ENCODE peak calls at places on chromosomes 5 and 9, in eight cellular contexts. N is neural progenitor cell, O is dorsolateral prefrontal cortex, S is WERI-Rb-1, T is HFF-Myc, I is GM23338, L is stomach, B is GM20000. A is an unnamed sample.

GRCh38 chr9:19376931-19377330 is 3.1 kb downstream of the RPS6 start:
- DNase-seq in N (no peak), O (no peak), S (no peak), T (no peak), I (no peak), L (no peak), B (no peak), A (no peak)

GRCh38 chr9:121125590-121125989 is 50.8 kb downstream of the CNTRL start:
- DNase-seq in N (no peak), O (no peak), S (no peak), T (no peak), I (no peak), L (no peak), B (no peak), A (no peak)

GRCh38 chr9:126203313-126203712 is 123.3 kb upstream of the MVB12B start:
- DNase-seq in N (no peak), O (no peak), S (no peak), T (no peak), I (peak), L (no peak), B (no peak), A (no peak)

GRCh38 chr5:111782171-111782570 is 25.2 kb upstream of the NREP start:
- DNase-seq in N (no peak), O (no peak), S (no peak), T (no peak), I (no peak), L (no peak), B (no peak), A (no peak)

GRCh38 chr5:6019612-6020011 is 358.7 kb downstream of the MED10 start:
- DNase-seq in N (no peak), O (no peak), S (no peak), T (no peak), I (no peak), L (no peak), B (no peak), A (no peak)

GRCh38 chr9:132507670-132508469 is 74.5 kb upstream of the BARHL1 start:
- DNase-seq in N (peak), O (peak), S (peak), T (peak), I (peak), L (peak), B (peak), A (peak)

GRCh38 chr5:32365623-32366022 is 52.9 kb upstream of the MTMR12 start:
- DNase-seq in N (no peak), O (no peak), S (no peak), T (no peak), I (no peak), L (no peak), B (no peak), A (no peak)

GRCh38 chr5:112186401-112186990 is 232.6 kb downstream of the EPB41L4A start:
- DNase-seq in N (peak), O (no peak), S (peak), T (no peak), I (peak), L (no peak), B (peak), A (peak)

GRCh38 chr9:26656003-26656940 is 236.3 kb downstream of the CAAP1 start:
- DNase-seq in N (peak), O (peak), S (peak), T (peak), I (peak), L (no peak), B (no peak), A (peak)

DNA sequence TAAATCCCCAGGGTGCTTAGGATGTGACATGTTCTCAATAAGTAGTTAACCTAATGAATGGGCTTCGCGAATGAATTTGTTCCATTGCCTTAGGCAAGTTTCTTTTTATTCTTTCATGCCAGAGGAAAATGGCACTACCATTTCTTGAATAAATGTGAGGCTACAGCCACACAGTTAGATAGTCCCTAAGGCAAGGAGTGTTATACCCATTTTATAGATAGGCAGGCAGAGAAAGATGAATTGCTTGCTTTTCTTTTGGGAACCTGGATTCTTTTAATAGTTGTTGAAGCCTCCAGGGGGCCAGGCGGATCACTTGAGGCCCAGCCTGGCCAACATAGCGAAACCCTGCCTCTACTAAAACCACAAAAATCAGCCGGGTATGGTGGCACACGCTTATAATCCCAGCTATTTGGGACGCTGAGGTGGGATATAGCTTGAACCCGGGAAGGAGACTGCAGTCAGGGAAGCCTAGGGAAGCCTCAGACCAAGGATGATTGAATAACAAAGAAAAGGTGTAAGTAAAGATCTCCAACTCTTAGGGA is 943 bp downstream of the NOP16 start:
- DNase-seq in N (no peak), O (no peak), S (no peak), T (no peak), I (no peak), L (no peak), B (no peak), A (no peak)
- TF ChIP-seq CTCF in N (no peak), O (no peak), S (no peak), T (no peak), I (no peak), L (no peak), B (no peak), A (no peak)

GRCh38 chr9:36969216-36969771 is 64.8 kb downstream of the PAX5 start:
- DNase-seq in N (peak), O (no peak), S (no peak), T (no peak), I (peak), L (no peak), B (no peak), A (no peak)
- TF ChIP-seq CTCF in N (peak), O (no peak), S (peak), T (peak), I (peak), L (no peak), B (no peak), A (no peak)

DNA sequence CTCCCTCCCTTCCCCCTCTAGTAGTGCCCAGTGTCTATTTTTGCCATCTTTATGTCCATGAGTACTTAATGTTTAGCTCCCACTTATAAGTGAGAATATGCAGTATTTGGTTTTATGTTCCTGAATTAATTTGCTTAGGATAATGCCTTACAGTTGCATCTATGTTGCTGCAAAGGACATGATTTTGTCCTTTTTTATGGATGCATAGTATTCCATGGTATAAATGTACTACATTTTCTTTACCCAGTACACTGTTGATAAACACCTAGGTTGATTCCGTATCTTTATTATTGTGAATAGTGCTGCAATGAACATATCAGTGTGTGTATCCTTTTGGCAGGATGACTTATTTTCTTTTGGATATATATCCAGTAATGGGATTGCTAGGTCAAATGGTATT is 3.8 kb downstream of the ABLIM3 start:
- DNase-seq in N (no peak), O (no peak), S (no peak), T (no peak), I (no peak), L (no peak), B (no peak), A (no peak)
- TF ChIP-seq CTCF in N (no peak), O (no peak), S (no peak), T (no peak), I (no peak), L (no peak), B (no peak), A (no peak)

DNA sequence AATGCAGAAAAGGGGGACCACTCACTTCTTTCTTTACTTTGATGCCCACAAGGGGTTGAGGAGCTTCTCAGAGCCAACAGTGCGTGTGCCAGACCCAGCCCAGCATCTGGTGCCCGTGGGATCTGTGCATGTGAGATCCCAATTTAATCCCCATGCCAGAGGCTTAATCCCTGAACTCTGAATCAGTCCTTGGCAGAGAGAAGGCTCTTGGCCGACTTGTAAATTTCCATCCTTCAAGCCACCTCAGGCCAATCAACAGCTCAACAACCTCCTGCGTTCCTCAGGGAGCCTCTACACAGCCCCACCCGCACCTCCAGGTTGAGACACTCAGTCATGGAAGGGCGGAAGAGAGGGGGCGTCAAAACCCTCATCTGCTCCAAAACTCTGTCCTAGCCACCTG is 230.0 kb upstream of the DAPK1 start:
- DNase-seq in N (no peak), O (no peak), S (no peak), T (no peak), I (no peak), L (no peak), B (no peak), A (no peak)
- TF ChIP-seq CTCF in N (no peak), O (no peak), S (no peak), T (no peak), I (no peak), L (no peak), B (no peak), A (no peak)

DNA sequence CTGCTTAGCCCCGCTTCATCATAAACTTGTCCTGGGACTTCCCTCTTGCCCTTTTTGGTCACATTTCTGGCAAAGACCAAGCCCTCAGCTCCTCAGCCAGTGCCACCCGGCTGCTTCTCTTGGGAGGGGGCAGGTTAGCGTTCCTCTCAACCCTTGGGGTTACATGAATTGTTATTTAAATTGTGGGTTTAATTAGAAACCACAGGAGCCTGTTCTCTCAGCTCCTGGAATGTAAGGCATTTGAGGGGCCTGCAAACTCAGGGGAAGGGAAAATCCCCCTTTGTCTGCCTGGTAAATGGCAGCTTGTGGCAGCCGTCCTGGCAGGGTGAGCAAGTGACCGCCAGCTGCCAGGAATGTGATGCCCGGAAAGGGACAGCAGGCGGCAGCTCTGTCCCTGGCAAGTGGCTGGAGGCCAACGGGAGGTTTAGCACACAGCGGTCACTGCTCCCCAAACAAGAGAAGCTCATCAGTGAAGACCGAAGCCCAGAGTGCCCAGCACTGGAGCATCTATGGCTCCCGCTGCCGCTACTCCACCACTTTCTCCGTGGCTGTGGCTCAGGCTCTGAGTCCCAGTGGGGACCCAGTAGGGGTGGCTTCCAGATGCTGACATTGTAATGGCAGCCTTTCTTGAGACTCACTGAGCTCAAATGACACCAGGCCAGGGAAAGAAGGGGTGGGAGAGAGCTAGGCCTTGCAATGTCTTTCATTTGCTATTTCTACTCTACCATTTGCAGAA is 51.7 kb downstream of the SHB start:
- DNase-seq in N (peak), O (peak), S (no peak), T (no peak), I (peak), L (peak), B (no peak), A (peak)
- TF ChIP-seq CTCF in N (peak), O (peak), S (no peak), T (peak), I (peak), L (peak), B (no peak), A (peak)

GRCh38 chr9:12739014-12739413 is 35.8 kb upstream of the LURAP1L start:
- DNase-seq in N (no peak), O (no peak), S (no peak), T (no peak), I (peak), L (no peak), B (no peak), A (no peak)
- TF ChIP-seq CTCF in N (no peak), O (no peak), S (no peak), T (no peak), I (no peak), L (no peak), B (no peak), A (no peak)

GRCh38 chr5:157366741-157367684 is 93.0 kb upstream of the NIPAL4 start:
- DNase-seq in N (peak), O (no peak), S (no peak), T (no peak), I (peak), L (no peak), B (no peak), A (peak)
- TF ChIP-seq CTCF in N (peak), O (peak), S (peak), T (peak), I (peak), L (peak), B (no peak), A (peak)

GRCh38 chr9:130432796-130433167 is 12.0 kb upstream of the ASS1 start:
- DNase-seq in N (peak), O (no peak), S (peak), T (no peak), I (peak), L (no peak), B (no peak), A (no peak)

GRCh38 chr9:130433947-130434262 is 10.9 kb upstream of the ASS1 start:
- DNase-seq in N (no peak), O (no peak), S (no peak), T (no peak), I (no peak), L (no peak), B (no peak), A (no peak)

GRCh38 chr9:130431536-130432303 is 13.0 kb upstream of the ASS1 start:
- DNase-seq in N (no peak), O (no peak), S (no peak), T (no peak), I (no peak), L (no peak), B (no peak), A (no peak)

GRCh38 chr9:130432362-130432761 is 12.4 kb upstream of the ASS1 start:
- DNase-seq in N (no peak), O (no peak), S (no peak), T (no peak), I (no peak), L (no peak), B (no peak), A (no peak)

GRCh38 chr9:130433168-130433946 is 11.4 kb upstream of the ASS1 start:
- DNase-seq in N (peak), O (no peak), S (no peak), T (no peak), I (peak), L (no peak), B (peak), A (peak)
- TF ChIP-seq CTCF in N (peak), O (peak), S (peak), T (peak), I (peak), L (peak), B (peak), A (peak)

GRCh38 chr5:146474040-146474439 is 26.9 kb downstream of the TCERG1 start:
- DNase-seq in N (no peak), O (no peak), S (no peak), T (no peak), I (no peak), L (no peak), B (no peak), A (no peak)

GRCh38 chr5:146475906-146476305 is 28.8 kb downstream of the TCERG1 start:
- DNase-seq in N (no peak), O (no peak), S (no peak), T (no peak), I (no peak), L (no peak), B (no peak), A (no peak)

GRCh38 chr5:146475190-146475801 is 28.2 kb downstream of the TCERG1 start:
- DNase-seq in N (no peak), O (no peak), S (no peak), T (no peak), I (peak), L (no peak), B (no peak), A (no peak)
- TF ChIP-seq CTCF in N (peak), O (no peak), S (peak), T (peak), I (peak), L (peak), B (peak), A (no peak)

DNA sequence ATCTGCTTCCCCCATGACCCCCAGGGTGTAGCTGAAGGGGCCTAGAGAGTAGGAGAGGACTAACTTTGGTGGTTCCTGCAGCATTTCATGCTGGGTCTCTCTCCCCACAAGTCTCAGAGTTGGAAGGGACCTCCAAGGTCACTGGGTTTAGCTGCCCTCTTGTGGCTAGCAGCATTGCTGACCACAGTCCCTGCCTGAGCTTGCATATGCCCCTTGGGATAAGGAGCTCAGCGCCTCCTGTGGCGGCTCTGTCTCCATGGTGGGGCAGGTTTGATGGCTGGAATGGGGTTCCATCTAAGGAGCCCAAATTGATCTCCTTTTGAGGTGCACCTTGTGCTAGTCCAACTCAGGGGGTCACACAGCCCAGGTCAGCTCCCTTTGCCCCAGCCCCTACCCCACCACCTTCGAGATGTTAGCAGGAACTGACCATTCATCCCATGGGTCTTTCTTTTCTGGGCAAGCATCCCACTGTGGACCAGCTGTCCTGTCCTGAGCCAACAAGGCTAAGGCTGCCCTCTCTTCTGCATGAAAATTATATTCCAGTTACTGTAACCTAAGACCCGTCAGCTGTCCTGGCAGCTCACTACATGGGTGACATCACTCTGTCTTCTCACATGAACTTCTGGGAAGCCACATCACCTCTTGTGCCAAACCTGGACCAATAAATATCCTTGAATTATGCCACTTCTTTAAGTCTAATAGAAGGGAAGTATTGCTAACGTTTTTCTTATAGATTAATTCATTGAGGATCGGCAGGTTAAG is 196.2 kb downstream of the HSPA4 start:
- DNase-seq in N (peak), O (peak), S (peak), T (no peak), I (peak), L (no peak), B (no peak), A (peak)
- TF ChIP-seq CTCF in N (peak), O (peak), S (peak), T (peak), I (peak), L (no peak), B (no peak), A (peak)